ENCODE peak calls at places on chromosome 12, in six cellular contexts. Q is HTR-8/SVneo, B is adrenal gland, A is NCI-H510A, N is activated T-cell treated with anti-CD3 and anti-CD28 coated beads for 24 hours, E is aorta. P is an unnamed sample.

GRCh38 chr12:106195638-106196037 is 52.2 kb downstream of the CKAP4 start:
- DNase-seq in Q (no peak), B (peak; percentile 45), A (no peak), N (no peak), E (peak; percentile 85), P (no peak)

GRCh38 chr12:3303410-3304136 is 187.4 kb upstream of the PRMT8 start:
- DNase-seq in Q (no peak), B (no peak), A (peak; percentile 81), N (no peak), E (no peak), P (no peak)

GRCh38 chr12:100163416-100164152 is 20.9 kb upstream of the BLTP3B start:
- DNase-seq in Q (peak; percentile 83), B (peak; percentile 77), A (peak; percentile 76), N (peak; percentile 69), E (peak; percentile 90), P (peak; percentile 93)

GRCh38 chr12:81332054-81332453 is 254.2 kb downstream of the ACSS3 start:
- DNase-seq in Q (no peak), B (no peak), A (no peak), N (no peak), E (no peak), P (no peak)

GRCh38 chr12:26810330-26810729 is 22.7 kb downstream of the ITPR2 start:
- DNase-seq in Q (no peak), B (no peak), A (no peak), N (no peak), E (peak; percentile 87), P (peak; percentile 51)

GRCh38 chr12:6700646-6701051 is at the start of gene PIANP:
- DNase-seq in Q (peak; percentile 67), B (peak; percentile 36), A (no peak), N (no peak), E (peak; percentile 86), P (no peak)

GRCh38 chr12:132824053-132824452 is 4.6 kb downstream of the GOLGA3 start:
- DNase-seq in Q (no peak), B (no peak), A (no peak), N (no peak), E (no peak), P (no peak)

GRCh38 chr12:79560165-79560889 is 130.4 kb downstream of the PAWR start:
- DNase-seq in Q (no peak), B (no peak), A (no peak), N (no peak), E (no peak), P (no peak)

GRCh38 chr12:110073049-110073831 is 24.9 kb upstream of the C12orf76 start:
- DNase-seq in Q (peak; percentile 24), B (no peak), A (no peak), N (peak; percentile 7), E (no peak), P (peak; percentile 55)

GRCh38 chr12:89674326-89674942 is 34.2 kb downstream of the ATP2B1 start:
- DNase-seq in Q (no peak), B (no peak), A (no peak), N (no peak), E (no peak), P (no peak)

GRCh38 chr12:22658214-22658613 is 33.2 kb downstream of the ETNK1 start:
- DNase-seq in Q (peak; percentile 51), B (no peak), A (no peak), N (peak; percentile 38), E (no peak), P (no peak)

GRCh38 chr12:132561784-132562156 is 48.6 kb downstream of the LRCOL1 start:
- DNase-seq in Q (peak; percentile 47), B (no peak), A (no peak), N (no peak), E (no peak), P (no peak)

GRCh38 chr12:55041651-55042050 is 21.9 kb downstream of the NEUROD4 start:
- DNase-seq in Q (no peak), B (no peak), A (no peak), N (no peak), E (no peak), P (no peak)

GRCh38 chr12:65937181-65937641 is 112.9 kb downstream of the HMGA2 start:
- DNase-seq in Q (no peak), B (no peak), A (no peak), N (no peak), E (no peak), P (no peak)

GRCh38 chr12:115946092-115946491 is 331.4 kb downstream of the MED13L start:
- DNase-seq in Q (no peak), B (no peak), A (no peak), N (no peak), E (no peak), P (no peak)

GRCh38 chr12:126874427-126875026 is 1392.4 kb upstream of the TMEM132C start:
- DNase-seq in Q (peak; percentile 18), B (peak; percentile 51), A (peak; percentile 55), N (peak; percentile 49), E (peak; percentile 82), P (peak; percentile 35)